ENCODE peak calls at places on chromosomes 6 and 20, in ten cellular contexts. B, M, O, P, S, N, H, T, W and V are unnamed samples.

GRCh38 chr6:18088419-18089296 is 33.8 kb downstream of the NHLRC1 start:
- DNase-seq in N (no peak), T (no peak), M (no peak), S (no peak), B (no peak), P (no peak), W (no peak), O (no peak), H (no peak), V (no peak)

GRCh38 chr20:21182832-21183563 is 57.1 kb downstream of the KIZ start:
- DNase-seq in M (peak; percentile 46), H (no peak), S (no peak), N (no peak), B (no peak), W (no peak), P (no peak), O (no peak), T (peak; percentile 87), V (no peak)

GRCh38 chr6:36217188-36217587 is 20.6 kb downstream of the BRPF3 start:
- DNase-seq in M (no peak), N (no peak), H (no peak), O (no peak), B (no peak), P (no peak), T (no peak), S (no peak), W (no peak), V (no peak)

GRCh38 chr20:40954521-40955165 is 74.0 kb upstream of the TOP1 start:
- DNase-seq in T (no peak), S (no peak), B (peak; percentile 14), W (no peak), P (no peak), O (peak; percentile 75), N (no peak), M (no peak), H (no peak), V (no peak)

GRCh38 chr6:31042801-31043200 is 32.5 kb downstream of the MUC22 start:
- DNase-seq in W (peak; percentile 58), T (peak; percentile 45), H (no peak), P (peak; percentile 47), B (peak; percentile 60), S (peak; percentile 67), M (peak; percentile 65), O (no peak), N (peak; percentile 59), V (no peak)

GRCh38 chr6:111715321-111715720 is 109.6 kb upstream of the TRAF3IP2 start:
- DNase-seq in M (no peak), S (no peak), W (no peak), T (no peak), O (no peak), H (no peak), B (no peak), N (no peak), P (no peak), V (peak; percentile 57)

GRCh38 chr6:114452785-114453401 is 110.1 kb upstream of the HS3ST5 start:
- DNase-seq in T (no peak), B (no peak), P (no peak), M (no peak), N (no peak), W (no peak), S (no peak), O (no peak), H (no peak), V (no peak)

GRCh38 chr20:4967752-4968477 is 33.4 kb downstream of the SLC23A2 start:
- DNase-seq in O (no peak), H (no peak), N (no peak), T (no peak), W (no peak), M (no peak), B (no peak), P (no peak), S (no peak), V (no peak)

GRCh38 chr6:168619560-168620314 is 178.8 kb downstream of the SMOC2 start:
- DNase-seq in S (no peak), H (no peak), T (no peak), B (no peak), N (no peak), O (no peak), P (no peak), M (no peak), W (no peak), V (no peak)

GRCh38 chr6:16737926-16738325 is 23.3 kb downstream of the ATXN1 start:
- DNase-seq in S (no peak), P (no peak), W (no peak), M (no peak), O (no peak), B (no peak), T (peak; percentile 52), H (no peak), N (no peak), V (no peak)

GRCh38 chr6:139981066-139981624 is 606.7 kb upstream of the CITED2 start:
- DNase-seq in T (peak; percentile 41), N (no peak), O (no peak), W (no peak), P (no peak), B (no peak), H (no peak), S (no peak), M (no peak), V (no peak)

DNA sequence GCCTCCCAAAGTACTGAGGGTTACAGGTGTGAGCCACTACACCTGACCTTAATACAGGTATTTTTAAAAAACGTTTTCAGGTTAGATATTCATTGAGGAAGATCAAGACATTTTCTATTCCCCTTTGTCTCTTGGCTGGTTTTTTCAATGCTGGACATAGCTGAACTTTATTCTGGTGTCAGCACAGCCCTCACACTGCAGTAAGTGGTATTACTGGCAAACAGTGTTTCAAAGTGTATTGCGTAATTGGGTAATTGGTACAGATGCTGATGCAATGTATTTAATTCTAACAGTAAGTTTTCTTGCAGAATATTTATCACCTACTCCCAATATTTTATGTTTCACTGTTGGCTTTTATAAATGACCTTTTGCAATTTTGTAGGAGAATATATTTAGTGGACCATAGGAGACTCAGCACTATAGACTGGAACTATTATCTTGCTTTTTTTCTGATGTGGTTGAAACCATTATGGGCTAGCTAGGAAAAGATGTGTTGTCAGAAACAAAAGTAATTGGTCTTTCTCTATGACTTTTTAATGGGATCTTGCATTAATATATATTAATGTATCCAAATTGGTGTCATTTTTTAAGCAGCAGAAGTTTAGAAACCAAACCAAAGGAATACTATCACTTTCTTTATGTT is 287.6 kb upstream of the SOX4 start:
- DNase-seq in O (no peak), W (no peak), M (no peak), P (no peak), H (no peak), S (no peak), N (no peak), B (no peak), T (peak; percentile 30), V (no peak)
- TF ChIP-seq CTCF in O (no peak), W (no peak), M (no peak), P (peak; percentile 43), H (no peak), S (no peak), N (no peak), B (no peak), T (peak; percentile 30), V (no peak)

DNA sequence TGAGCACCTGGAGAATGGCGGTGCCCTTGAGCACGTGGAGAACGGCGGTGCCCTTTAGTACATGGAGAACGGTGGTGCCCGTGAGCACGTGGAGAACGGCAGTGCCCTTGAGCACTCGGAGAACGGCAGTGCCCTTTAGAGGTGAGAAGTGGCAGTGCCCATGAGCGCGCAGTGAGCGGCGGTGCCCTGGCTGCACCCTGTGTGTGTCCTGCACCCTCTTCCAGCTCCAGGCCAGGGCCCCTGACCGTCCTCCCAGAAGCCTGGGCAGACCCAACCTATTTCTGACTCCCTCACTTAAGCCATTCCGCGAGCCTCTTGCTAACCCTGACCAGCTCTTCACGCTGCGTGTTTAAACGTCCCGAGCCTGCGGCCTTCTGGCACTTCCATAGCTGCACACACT is 151.3 kb downstream of the DLL1 start:
- DNase-seq in W (peak; percentile 9), M (no peak), N (no peak), H (peak; percentile 69), T (no peak), O (no peak), B (no peak), S (no peak), P (no peak), V (no peak)
- H3K9me3 ChIP-seq in W (peaks cover 6% of the 10 kb centered on the region), M (no peaks in the 10 kb centered on the region), N (no peaks in the 10 kb centered on the region), H (no peaks in the 10 kb centered on the region), T (no peaks in the 10 kb centered on the region), O (no peaks in the 10 kb centered on the region), B (peaks cover 46% of the 10 kb centered on the region), S (no peaks in the 10 kb centered on the region), P (no peaks in the 10 kb centered on the region), V (peaks cover 9% of the 10 kb centered on the region)

GRCh38 chr6:70779934-70780333 is 112.3 kb downstream of the SMAP1 start:
- DNase-seq in T (no peak), M (no peak), P (no peak), S (no peak), O (no peak), H (no peak), B (no peak), W (no peak), N (no peak), V (no peak)
- H3K27ac ChIP-seq in T (no peak overlapping the region), M (no peak overlapping the region), P (no peak overlapping the region), S (no peak overlapping the region), O (no peak overlapping the region), H (no peak overlapping the region), B (no peak overlapping the region), W (no peak overlapping the region), N (no peak overlapping the region), V (no peak overlapping the region)

GRCh38 chr6:158753826-158754225 is 65.3 kb downstream of the EZR start:
- DNase-seq in M (no peak), T (no peak), P (no peak), S (no peak), B (no peak), N (no peak), O (no peak), W (no peak), H (peak; percentile 54), V (no peak)

GRCh38 chr6:158751192-158751591 is 68.0 kb downstream of the EZR start:
- DNase-seq in T (no peak), W (no peak), M (no peak), H (no peak), O (no peak), N (no peak), S (no peak), B (no peak), P (no peak), V (no peak)

GRCh38 chr6:158751842-158752424 is 67.2 kb downstream of the EZR start:
- DNase-seq in S (peak; percentile 41), B (no peak), M (no peak), H (peak; percentile 60), N (no peak), W (no peak), P (no peak), O (no peak), T (no peak), V (no peak)

GRCh38 chr6:158754738-158755137 is 64.4 kb downstream of the EZR start:
- DNase-seq in H (peak; percentile 37), N (no peak), B (no peak), O (no peak), W (no peak), P (no peak), M (no peak), S (no peak), T (no peak), V (no peak)

DNA sequence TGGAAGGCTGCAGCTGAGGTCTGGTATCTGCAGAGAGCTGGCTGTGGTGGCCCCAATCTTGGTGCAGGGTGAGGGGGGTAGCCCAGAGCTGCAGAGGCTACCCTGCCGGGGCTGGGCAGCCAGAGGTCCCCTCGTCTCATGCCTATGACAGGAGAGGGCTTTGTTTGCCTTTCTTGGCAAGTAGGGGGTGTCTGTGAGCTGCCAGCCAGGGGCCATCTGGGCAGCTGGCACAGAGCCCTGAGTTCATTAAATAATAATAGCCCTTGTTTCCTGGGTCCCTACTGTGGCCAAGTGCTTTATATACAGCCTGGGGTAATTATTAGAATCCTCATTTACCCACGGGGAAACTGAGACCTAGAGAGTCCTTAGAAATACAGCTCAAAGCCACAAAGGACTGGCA is 66.6 kb downstream of the EZR start:
- DNase-seq in M (no peak), B (no peak), O (no peak), T (peak; percentile 21), P (no peak), N (peak; percentile 52), S (peak; percentile 83), H (peak; percentile 37), W (no peak), V (no peak)
- TF ChIP-seq CTCF in M (no peak), B (peak; percentile 39), O (no peak), T (peak; percentile 23), P (peak; percentile 11), N (no peak), S (no peak), H (no peak), W (no peak), V (peak; percentile 49)